ENCODE peak calls at places on chromosomes 11 and 22, in six cellular contexts. K is Caco-2, I is A549, M is esophagus squamous epithelium, R is stomach, Q is psoas muscle. W is an unnamed sample.
A peak's percentile ranks its signal among the peaks of the same experiment; 100 is the strongest.

GRCh38 chr11:36744375-36745168 is 146.5 kb upstream of the RAG2 start:
- DNase-seq in I (peak; percentile 8), R (peak; percentile 77), Q (peak; percentile 76), K (peak; percentile 62), M (no peak), W (peak; percentile 84)

GRCh38 chr22:43234299-43234988 is 47.5 kb upstream of the TTLL12 start:
- DNase-seq in R (no peak), Q (no peak), K (no peak), I (no peak), M (no peak), W (no peak)

GRCh38 chr11:58471892-58472291 is 29.9 kb upstream of the OR5B12 start:
- DNase-seq in I (no peak), Q (no peak), M (no peak), R (no peak), K (no peak), W (no peak)

GRCh38 chr11:72583177-72583553 is 91.1 kb downstream of the PDE2A start:
- DNase-seq in M (no peak), R (no peak), Q (peak; percentile 12), I (no peak), K (peak; percentile 34), W (no peak)

GRCh38 chr11:99069831-99070444 is 49.2 kb downstream of the CNTN5 start:
- DNase-seq in M (no peak), I (no peak), R (no peak), K (no peak), Q (no peak), W (peak; percentile 66)

GRCh38 chr11:33742249-33742851 is 6.1 kb upstream of the CD59 start:
- DNase-seq in I (no peak), Q (no peak), K (no peak), R (no peak), M (no peak), W (no peak)

GRCh38 chr11:123454796-123455195 is 24.7 kb downstream of the GRAMD1B start:
- DNase-seq in K (no peak), I (no peak), R (no peak), Q (no peak), M (no peak), W (no peak)

GRCh38 chr11:110184974-110185597 is 91.9 kb downstream of the ZC3H12C start:
- DNase-seq in R (no peak), M (no peak), Q (no peak), K (no peak), I (no peak), W (no peak)

GRCh38 chr11:11370263-11371060 is 17.4 kb upstream of the CSNK2A3 start:
- DNase-seq in I (no peak), K (no peak), M (no peak), R (no peak), Q (no peak), W (no peak)

GRCh38 chr11:74978041-74978440 is 10.7 kb upstream of the NEU3 start:
- DNase-seq in M (no peak), R (no peak), Q (no peak), I (no peak), K (no peak), W (no peak)

GRCh38 chr22:30483169-30483568 is 11.4 kb upstream of the SEC14L3 start:
- DNase-seq in K (no peak), M (no peak), I (no peak), Q (no peak), R (no peak), W (no peak)

GRCh38 chr11:78344114-78344513 is 73.5 kb downstream of the GAB2 start:
- DNase-seq in Q (no peak), R (no peak), K (no peak), M (no peak), I (no peak), W (no peak)

GRCh38 chr22:44192098-44192810 is 11.5 kb downstream of the PARVG start:
- DNase-seq in Q (peak; percentile 56), R (no peak), M (no peak), I (no peak), K (no peak), W (no peak)

GRCh38 chr11:19368726-19369364 is 128.1 kb upstream of the E2F8 start:
- DNase-seq in R (no peak), Q (no peak), K (no peak), I (no peak), M (no peak), W (no peak)

GRCh38 chr22:50620861-50621490 is 7.0 kb downstream of the ARSA start:
- DNase-seq in I (no peak), R (no peak), K (no peak), Q (peak; percentile 62), M (no peak), W (no peak)

GRCh38 chr11:74755395-74755995 is 6.8 kb downstream of the RNF169 start:
- DNase-seq in M (no peak), I (no peak), R (no peak), K (no peak), Q (no peak), W (no peak)

GRCh38 chr22:38504731-38505594 is 1.1 kb downstream of the DDX17 start:
- DNase-seq in M (no peak), R (peak; percentile 63), K (no peak), Q (peak; percentile 69), I (no peak), W (peak; percentile 60)

GRCh38 chr22:27918351-27919221 is 470 bp downstream of the PITPNB start:
- DNase-seq in R (peak; percentile 33), I (peak; percentile 27), K (peak; percentile 62), M (no peak), Q (peak; percentile 70), W (peak; percentile 58)

GRCh38 chr22:24592846-24593809 is at the start of gene LRRC75B:
- DNase-seq in I (peak; percentile 80), K (peak; percentile 92), Q (peak; percentile 93), R (peak; percentile 93), M (no peak), W (peak; percentile 96)
- H3K4me1 ChIP-seq in I (peaks cover 15% of the 10 kb centered on the region), K (peaks cover 10% of the 10 kb centered on the region), Q (no peaks in the 10 kb centered on the region), R (peaks cover 58% of the 10 kb centered on the region), M (peaks cover 25% of the 10 kb centered on the region), W (peaks cover 43% of the 10 kb centered on the region)

GRCh38 chr11:285021-285893 is 3.7 kb upstream of the PGGHG start:
- DNase-seq in I (no peak), M (no peak), K (peak; percentile 33), R (no peak), Q (peak; percentile 32), W (no peak)

GRCh38 chr11:282171-282570 is 4.0 kb downstream of the NLRP6 start:
- DNase-seq in R (no peak), I (no peak), Q (peak; percentile 37), K (peak; percentile 30), M (no peak), W (no peak)

GRCh38 chr11:284081-285020 is 4.6 kb upstream of the PGGHG start:
- DNase-seq in M (no peak), K (peak; percentile 38), R (no peak), Q (peak; percentile 47), I (no peak), W (no peak)

GRCh38 chr11:282630-283360 is 4.6 kb downstream of the NLRP6 start:
- DNase-seq in K (no peak), I (no peak), M (no peak), R (no peak), Q (peak; percentile 22), W (no peak)

GRCh38 chr11:283405-284080 is 5.3 kb downstream of the NLRP6 start:
- DNase-seq in Q (peak; percentile 8), I (no peak), R (no peak), K (peak; percentile 17), M (no peak), W (no peak)
- H3K4me3 ChIP-seq in Q (no peak overlapping the region), I (no peak overlapping the region), R (no peak overlapping the region), K (no peak overlapping the region), M (no peak overlapping the region), W (no peak overlapping the region)

DNA sequence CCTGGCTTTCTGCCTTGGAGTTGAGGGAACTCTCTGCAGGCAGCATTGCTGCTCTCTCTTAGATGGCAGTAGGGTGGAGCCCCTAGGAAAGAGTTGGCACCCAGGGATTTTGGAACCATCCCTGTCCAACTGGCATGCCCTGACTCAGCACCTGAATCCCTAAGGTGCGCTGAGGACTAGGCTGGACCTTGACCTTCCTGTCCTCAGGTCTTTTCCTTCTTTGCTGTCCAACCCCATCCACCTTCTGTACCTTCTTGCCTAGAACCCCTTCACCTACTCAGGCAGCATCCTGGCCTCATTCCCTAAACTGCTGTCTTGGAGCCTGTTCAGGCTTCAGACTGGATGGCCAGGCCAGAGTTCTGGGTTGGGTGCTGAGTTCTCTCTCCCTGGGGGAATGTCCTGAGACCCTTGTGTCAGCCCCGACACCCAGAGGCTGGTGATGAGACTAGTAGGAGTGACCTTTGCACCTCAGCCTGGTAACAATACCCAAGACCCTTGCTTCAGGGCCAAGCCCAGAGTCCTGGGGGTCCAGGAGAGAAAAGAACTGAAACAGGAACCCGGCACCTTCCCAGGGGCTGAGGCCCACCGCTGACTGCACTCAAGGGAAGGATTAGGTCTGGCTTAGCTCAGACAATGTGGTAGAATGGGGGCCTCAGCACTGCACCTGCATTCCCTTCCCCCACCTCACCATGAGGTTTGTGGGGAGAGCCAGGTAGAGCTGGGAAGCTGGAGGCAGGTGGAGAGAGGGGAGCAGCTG is 2.6 kb upstream of the POLD4 start:
- DNase-seq in R (no peak), Q (no peak), M (no peak), I (peak; percentile 1), K (no peak), W (no peak)
- H3K4me1 ChIP-seq in R (peaks cover 75% of the 10 kb centered on the region), Q (peaks cover 50% of the 10 kb centered on the region), M (peaks cover 60% of the 10 kb centered on the region), I (peaks cover 81% of the 10 kb centered on the region), K (peaks cover 45% of the 10 kb centered on the region), W (peaks cover 33% of the 10 kb centered on the region)

DNA sequence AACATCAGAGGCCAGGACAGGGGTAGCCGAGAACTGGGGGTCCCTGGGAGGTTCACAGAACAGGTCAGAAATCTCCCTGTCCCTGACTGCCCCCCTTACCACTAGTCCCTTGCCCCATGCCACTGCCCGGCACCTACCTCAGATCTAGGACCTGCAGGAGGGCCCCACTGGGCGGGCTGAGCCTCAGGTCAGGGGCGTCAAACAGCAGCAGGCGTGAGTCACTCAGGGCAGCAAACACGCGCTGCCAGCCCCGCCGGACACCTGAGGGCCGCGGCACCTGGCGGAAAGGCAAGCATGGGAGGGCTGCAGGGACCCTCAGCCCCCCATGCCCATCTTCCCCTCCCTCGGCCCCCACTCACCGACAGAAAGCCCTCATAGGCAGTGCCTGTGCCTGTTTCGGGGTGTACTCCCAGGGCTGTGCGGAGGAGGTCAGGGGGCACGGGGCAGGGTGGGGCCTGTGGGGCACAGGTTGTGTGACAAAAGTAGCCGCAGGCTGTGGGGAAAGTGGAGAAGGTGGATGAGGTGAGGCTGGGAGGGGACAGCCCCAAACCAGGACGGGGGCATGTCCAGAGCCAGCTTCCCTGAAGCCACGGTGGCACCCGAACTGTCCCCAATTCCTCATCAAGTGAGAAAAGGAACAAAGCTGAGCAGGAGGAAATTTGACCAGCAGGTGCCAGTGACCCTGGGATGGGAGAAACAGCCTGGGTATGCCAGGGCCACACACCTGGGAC is 11.8 kb downstream of the CDC42BPG start:
- DNase-seq in K (no peak), Q (peak; percentile 47), R (no peak), I (no peak), M (no peak), W (no peak)
- H3K4me3 ChIP-seq in K (no peak overlapping the region), Q (no peak overlapping the region), R (no peak overlapping the region), I (no peak overlapping the region), M (no peak overlapping the region), W (no peak overlapping the region)